ENCODE peak calls at places on chromosome 12, in five cellular contexts. S is pancreas, F is uterus, E is heart right ventricle, A is IMR-90. W is an unnamed sample.

GRCh38 chr12:129064201-129064881 is 211.1 kb downstream of the GLT1D1 start:
- DNase-seq in S (no peak), F (no peak), E (no peak), A (no peak), W (no peak)

GRCh38 chr12:131833896-131834641 is 5.9 kb downstream of the MMP17 start:
- DNase-seq in S (peak), F (no peak), E (no peak), A (peak), W (no peak)

GRCh38 chr12:10243803-10244520 is 31.3 kb downstream of the GABARAPL1 start:
- DNase-seq in S (no peak), F (no peak), E (no peak), A (no peak), W (peak)

GRCh38 chr12:20257311-20257710 is 111.0 kb upstream of the PDE3A start:
- DNase-seq in S (no peak), F (no peak), E (no peak), A (no peak), W (no peak)

GRCh38 chr12:101877816-101878811 is 734 bp downstream of the DRAM1 start:
- DNase-seq in S (no peak), F (peak), E (peak), A (no peak), W (peak)

GRCh38 chr12:12592930-12593329 is 18.7 kb upstream of the CREBL2 start:
- DNase-seq in S (no peak), F (no peak), E (no peak), A (peak), W (no peak)

GRCh38 chr12:120007272-120007671 is 18.2 kb downstream of the BICDL1 start:
- DNase-seq in S (no peak), F (no peak), E (no peak), A (no peak), W (peak)

GRCh38 chr12:59500915-59501314 is 94.9 kb upstream of the SLC16A7 start:
- DNase-seq in S (no peak), F (no peak), E (no peak), A (no peak), W (no peak)

GRCh38 chr12:51460519-51460918 is 35.9 kb downstream of the SLC4A8 start:
- DNase-seq in S (no peak), F (no peak), E (no peak), A (peak), W (no peak)

GRCh38 chr12:104605685-104606084 is 148.9 kb downstream of the CHST11 start:
- DNase-seq in S (no peak), F (peak), E (peak), A (no peak), W (no peak)

GRCh38 chr12:71755146-71755892 is 656 bp downstream of the RAB21 start:
- DNase-seq in S (no peak), F (peak), E (no peak), A (peak), W (peak)

GRCh38 chr12:27453462-27453861 is 6.9 kb downstream of the SMCO2 start:
- DNase-seq in S (no peak), F (no peak), E (no peak), A (no peak), W (no peak)

GRCh38 chr12:115762934-115763333 is 514.6 kb downstream of the MED13L start:
- DNase-seq in S (no peak), F (no peak), E (no peak), A (no peak), W (no peak)

GRCh38 chr12:110279976-110280783 is 867 bp upstream of the ATP2A2 start:
- DNase-seq in S (peak), F (no peak), E (peak), A (peak), W (peak)

GRCh38 chr12:93567174-93567573 is 5.3 kb upstream of the SOCS2 start:
- DNase-seq in S (no peak), F (peak), E (no peak), A (no peak), W (no peak)

GRCh38 chr12:93972411-93973208 is 175.8 kb upstream of the PLXNC1 start:
- DNase-seq in S (no peak), F (no peak), E (no peak), A (peak), W (no peak)

GRCh38 chr12:114226241-114226928 is 179.6 kb downstream of the TBX5 start:
- DNase-seq in S (no peak), F (no peak), E (no peak), A (no peak), W (no peak)

GRCh38 chr12:29088611-29089219 is 60.4 kb upstream of the FAR2 start:
- DNase-seq in S (no peak), F (no peak), E (no peak), A (peak), W (no peak)

GRCh38 chr12:55470088-55470830 is at the start of gene OR6C70:
- DNase-seq in S (no peak), F (no peak), E (no peak), A (no peak), W (no peak)

GRCh38 chr12:93749515-93749914 is 72.3 kb downstream of the CRADD start:
- DNase-seq in S (no peak), F (no peak), E (no peak), A (no peak), W (no peak)

GRCh38 chr12:43069768-43070221 is 480.2 kb upstream of the PRICKLE1 start:
- DNase-seq in S (no peak), F (peak), E (peak), A (peak), W (no peak)

GRCh38 chr12:58530421-58531067 is 389.8 kb downstream of the LRIG3 start:
- DNase-seq in S (no peak), F (no peak), E (no peak), A (peak), W (no peak)

GRCh38 chr12:100348657-100349454 is 8.0 kb upstream of the SLC17A8 start:
- DNase-seq in S (no peak), F (no peak), E (no peak), A (peak), W (peak)

GRCh38 chr12:98757455-98757854 is 112.4 kb downstream of the APAF1 start:
- DNase-seq in S (no peak), F (peak), E (no peak), A (no peak), W (no peak)

GRCh38 chr12:107309020-107309419 is 215.7 kb upstream of the CRY1 start:
- DNase-seq in S (no peak), F (no peak), E (no peak), A (no peak), W (no peak)

GRCh38 chr12:29104495-29104894 is 44.6 kb upstream of the FAR2 start:
- DNase-seq in S (no peak), F (no peak), E (no peak), A (no peak), W (no peak)

GRCh38 chr12:131103614-131104463 is 150.1 kb downstream of the ADGRD1 start:
- DNase-seq in S (peak), F (peak), E (no peak), A (no peak), W (no peak)

GRCh38 chr12:46523863-46524770 is 151.5 kb upstream of the SLC38A2 start:
- DNase-seq in S (no peak), F (no peak), E (no peak), A (peak), W (no peak)

GRCh38 chr12:13289644-13290285 is 93.2 kb downstream of the EMP1 start:
- DNase-seq in S (no peak), F (no peak), E (no peak), A (no peak), W (no peak)

GRCh38 chr12:103470664-103471063 is 25.1 kb downstream of the C12orf42 start:
- DNase-seq in S (no peak), F (no peak), E (no peak), A (no peak), W (peak)

GRCh38 chr12:13896063-13896626 is 85.3 kb downstream of the GRIN2B start:
- DNase-seq in S (no peak), F (no peak), E (no peak), A (no peak), W (no peak)

GRCh38 chr12:107331471-107331870 is 238.1 kb upstream of the CRY1 start:
- DNase-seq in S (no peak), F (no peak), E (no peak), A (no peak), W (no peak)

GRCh38 chr12:94266796-94267529 is 118.6 kb downstream of the PLXNC1 start:
- DNase-seq in S (no peak), F (peak), E (no peak), A (peak), W (no peak)

GRCh38 chr12:132444957-132445883 is 44.7 kb upstream of the FBRSL1 start:
- DNase-seq in S (peak), F (no peak), E (no peak), A (no peak), W (peak)

GRCh38 chr12:3772380-3772779 is 19.5 kb upstream of the CRACR2A start:
- DNase-seq in S (no peak), F (no peak), E (no peak), A (no peak), W (no peak)

GRCh38 chr12:40254455-40255085 is 29.8 kb downstream of the LRRK2 start:
- DNase-seq in S (no peak), F (no peak), E (no peak), A (no peak), W (no peak)
- TF ChIP-seq CTCF in S (no peak), F (no peak), E (no peak), A (no peak), W (no peak)

GRCh38 chr12:109236257-109236656 is 72.8 kb downstream of the FOXN4 start:
- DNase-seq in S (no peak), F (no peak), E (no peak), A (no peak), W (no peak)

GRCh38 chr12:109232731-109233130 is 76.4 kb downstream of the FOXN4 start:
- DNase-seq in S (no peak), F (no peak), E (no peak), A (no peak), W (no peak)

GRCh38 chr12:109239179-109239578 is 69.9 kb downstream of the FOXN4 start:
- DNase-seq in S (no peak), F (no peak), E (no peak), A (no peak), W (no peak)

GRCh38 chr12:109230193-109230592 is 78.9 kb downstream of the FOXN4 start:
- DNase-seq in S (no peak), F (no peak), E (no peak), A (no peak), W (no peak)

GRCh38 chr12:109234012-109234411 is 75.1 kb downstream of the FOXN4 start:
- DNase-seq in S (no peak), F (no peak), E (no peak), A (no peak), W (no peak)
- H3K4me3 ChIP-seq in S (no peak), F (no peak), E (no peak), A (no peak), W (no peak)

GRCh38 chr12:124452576-124453391 is 114.6 kb downstream of the NCOR2 start:
- DNase-seq in S (no peak), F (no peak), E (no peak), A (no peak), W (peak)

GRCh38 chr12:124455336-124455735 is 112.1 kb downstream of the NCOR2 start:
- DNase-seq in S (no peak), F (no peak), E (peak), A (no peak), W (no peak)

GRCh38 chr12:124454352-124454725 is 113.1 kb downstream of the NCOR2 start:
- DNase-seq in S (no peak), F (no peak), E (no peak), A (no peak), W (no peak)

GRCh38 chr12:124454735-124455134 is 112.7 kb downstream of the NCOR2 start:
- DNase-seq in S (no peak), F (no peak), E (no peak), A (no peak), W (peak)

GRCh38 chr12:124453419-124454351 is 113.7 kb downstream of the NCOR2 start:
- DNase-seq in S (peak), F (peak), E (peak), A (peak), W (peak)
- TF ChIP-seq CTCF in S (no peak), F (no peak), E (peak), A (peak), W (no peak)

GRCh38 chr12:31961137-31961536 is 1.9 kb downstream of the RESF1 start:
- DNase-seq in S (no peak), F (no peak), E (no peak), A (no peak), W (no peak)

GRCh38 chr12:31959701-31960391 is 631 bp downstream of the RESF1 start:
- DNase-seq in S (no peak), F (peak), E (peak), A (peak), W (peak)

GRCh38 chr12:31959051-31959700 is at the start of gene RESF1:
- DNase-seq in S (peak), F (peak), E (peak), A (peak), W (peak)

GRCh38 chr12:31964280-31964679 is 5.1 kb downstream of the RESF1 start:
- DNase-seq in S (no peak), F (no peak), E (no peak), A (no peak), W (no peak)

DNA sequence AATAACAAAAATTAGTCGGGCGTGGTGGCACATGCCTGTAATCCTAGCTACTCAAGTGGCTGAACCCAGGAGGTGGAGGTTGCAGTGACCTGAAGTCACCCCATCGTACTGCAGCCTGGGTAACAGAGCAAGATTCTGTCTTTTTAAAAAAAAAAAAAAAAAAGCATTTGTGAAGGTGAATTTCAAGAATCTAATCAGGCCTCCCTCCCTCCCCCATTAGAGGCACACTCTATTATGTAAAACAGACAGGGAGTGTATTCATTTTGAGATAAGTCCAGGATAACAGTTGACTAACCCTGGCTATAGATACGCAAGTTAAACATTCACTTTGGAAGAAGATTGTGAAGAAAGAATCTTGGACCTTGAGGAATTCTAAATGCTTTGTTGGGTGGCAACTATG is 2.9 kb downstream of the RESF1 start:
- DNase-seq in S (no peak), F (no peak), E (no peak), A (no peak), W (no peak)
- H3K4me3 ChIP-seq in S (no peak), F (peak), E (peak), A (no peak), W (no peak)

DNA sequence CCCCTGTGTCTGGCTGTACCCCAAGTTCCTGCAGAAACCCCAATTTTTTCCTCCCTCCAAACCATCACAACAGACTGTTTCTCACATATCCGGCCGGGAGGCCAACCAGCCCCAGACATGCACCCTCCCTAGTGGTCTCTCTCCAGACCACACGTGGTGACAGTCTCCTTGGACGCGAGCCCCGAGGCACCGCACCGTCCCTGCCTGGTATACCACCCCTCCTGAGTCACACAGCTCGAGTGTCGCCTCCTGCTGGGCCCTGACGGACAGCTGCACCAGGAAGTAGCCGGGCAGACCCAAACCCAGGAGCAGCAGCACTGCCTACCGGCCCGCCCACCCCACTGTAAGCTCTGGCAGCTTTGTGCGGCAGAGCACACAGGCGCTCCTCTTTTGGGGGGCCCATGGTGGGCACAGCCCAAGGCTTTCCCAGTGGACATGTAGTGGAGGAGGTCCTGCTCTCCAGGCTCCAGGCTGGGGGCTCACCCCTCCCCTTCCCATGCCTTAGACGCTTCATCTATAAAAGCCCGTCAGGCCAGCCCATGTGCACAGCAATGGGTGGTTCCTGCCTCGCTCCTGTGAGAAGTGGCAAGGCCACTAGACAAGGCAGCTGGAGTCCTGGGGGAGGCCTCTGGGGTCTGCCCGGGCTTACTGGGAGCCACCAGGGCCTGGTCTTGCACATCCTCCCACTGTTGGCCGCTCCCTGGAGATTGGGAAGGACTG is 97.5 kb downstream of the RFLNA start:
- DNase-seq in S (no peak), F (no peak), E (no peak), A (peak), W (no peak)
- TF ChIP-seq CTCF in S (no peak), F (no peak), E (peak), A (peak), W (peak)

GRCh38 chr12:49537231-49537708 is 1.6 kb upstream of the KCNH3 start:
- DNase-seq in S (no peak), F (no peak), E (no peak), A (no peak), W (no peak)
- H3K4me3 ChIP-seq in S (peak), F (no peak), E (peak), A (peak), W (no peak)

DNA sequence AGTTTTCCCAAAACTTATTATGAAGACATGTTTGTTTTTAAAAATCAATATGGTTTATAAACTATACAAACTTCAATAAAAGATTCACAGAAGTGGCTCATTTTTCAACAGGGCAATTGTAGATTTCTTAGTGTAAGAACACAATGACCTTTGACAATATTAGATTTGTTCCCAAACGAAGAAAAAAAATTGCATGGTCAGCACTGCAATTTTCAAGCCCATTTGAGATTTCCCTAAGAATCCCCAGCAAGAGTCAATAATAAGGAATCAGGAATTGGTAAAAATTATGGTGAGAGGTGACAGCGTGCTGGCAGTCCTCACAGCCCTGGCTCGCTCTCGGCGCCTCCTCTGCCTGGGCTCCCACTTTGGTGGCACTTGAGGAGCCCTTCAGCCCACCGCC is 145.8 kb downstream of the DERA start:
- DNase-seq in S (no peak), F (no peak), E (no peak), A (no peak), W (no peak)
- TF ChIP-seq CTCF in S (no peak), F (no peak), E (no peak), A (no peak), W (no peak)

GRCh38 chr12:112350593-112351592 is 31.3 kb downstream of the HECTD4 start:
- DNase-seq in S (no peak), F (no peak), E (no peak), A (no peak), W (peak)

GRCh38 chr12:112346194-112346593 is 36.0 kb downstream of the HECTD4 start:
- DNase-seq in S (no peak), F (no peak), E (no peak), A (no peak), W (no peak)

GRCh38 chr12:112347521-112347920 is 34.7 kb downstream of the HECTD4 start:
- DNase-seq in S (no peak), F (no peak), E (no peak), A (peak), W (peak)

GRCh38 chr12:112352921-112353320 is 29.3 kb downstream of the HECTD4 start:
- DNase-seq in S (no peak), F (no peak), E (no peak), A (no peak), W (no peak)

GRCh38 chr12:112349440-112349839 is 32.8 kb downstream of the HECTD4 start:
- DNase-seq in S (no peak), F (no peak), E (no peak), A (peak), W (no peak)
- H3K4me3 ChIP-seq in S (no peak), F (no peak), E (no peak), A (no peak), W (no peak)

GRCh38 chr12:54006700-54007220 is 2.0 kb upstream of the HOXC8 start:
- DNase-seq in S (no peak), F (no peak), E (no peak), A (no peak), W (no peak)

GRCh38 chr12:54005531-54005852 is 3.3 kb upstream of the HOXC8 start:
- DNase-seq in S (no peak), F (no peak), E (no peak), A (no peak), W (no peak)

GRCh38 chr12:54004841-54005530 is 3.8 kb upstream of the HOXC8 start:
- DNase-seq in S (no peak), F (no peak), E (no peak), A (no peak), W (no peak)

GRCh38 chr12:54007538-54008259 is 1.1 kb upstream of the HOXC8 start:
- DNase-seq in S (no peak), F (no peak), E (no peak), A (no peak), W (no peak)

GRCh38 chr12:54005853-54006699 is 2.7 kb upstream of the HOXC8 start:
- DNase-seq in S (peak), F (peak), E (peak), A (peak), W (peak)
- TF ChIP-seq CTCF in S (peak), F (peak), E (peak), A (peak), W (peak)